ENCODE peak calls at places on chromosome 11, in six cellular contexts. O is endodermal cell, I is type B pancreatic cell, L is tibial nerve, K is cardiac fibroblast, Q is neural crest cell. H is an unnamed sample.

GRCh38 chr11:75287579-75287978 is 47.0 kb downstream of the TPBGL start:
- DNase-seq in I (no peak), K (no peak), Q (no peak), L (no peak), O (no peak), H (no peak)

GRCh38 chr11:117953029-117953671 is 23.9 kb upstream of the TMPRSS13 start:
- DNase-seq in O (peak), Q (no peak), K (no peak), I (no peak), L (no peak), H (no peak)

GRCh38 chr11:120929664-120930154 is 94.2 kb upstream of the TBCEL start:
- DNase-seq in O (peak), Q (peak), L (no peak), I (no peak), K (peak), H (no peak)

GRCh38 chr11:48122656-48123055 is 94.0 kb upstream of the OR4B1 start:
- DNase-seq in L (no peak), I (no peak), Q (no peak), K (no peak), O (peak), H (no peak)

GRCh38 chr11:118051611-118052461 is 25.0 kb upstream of the TMPRSS4 start:
- DNase-seq in K (no peak), I (peak), O (no peak), Q (no peak), L (no peak), H (no peak)

GRCh38 chr11:102279641-102280170 is 37.6 kb upstream of the BIRC3 start:
- DNase-seq in Q (no peak), L (no peak), O (no peak), K (peak), I (no peak), H (no peak)

GRCh38 chr11:118275184-118275583 is 11.1 kb upstream of the MPZL2 start:
- DNase-seq in O (no peak), I (no peak), L (no peak), K (peak), Q (no peak), H (no peak)

GRCh38 chr11:77547863-77548551 is 41.7 kb upstream of the AQP11 start:
- DNase-seq in Q (peak), O (peak), L (no peak), I (no peak), K (peak), H (no peak)

GRCh38 chr11:83157755-83158473 is 983 bp downstream of the PCF11 start:
- DNase-seq in O (peak), Q (peak), K (peak), L (peak), I (no peak), H (no peak)

GRCh38 chr11:65279713-65280459 is 18.1 kb downstream of the POLA2 start:
- DNase-seq in K (peak), L (no peak), I (no peak), Q (no peak), O (no peak), H (no peak)

GRCh38 chr11:67264260-67264659 is 2.0 kb upstream of the GRK2 start:
- DNase-seq in L (no peak), O (no peak), Q (no peak), I (no peak), K (no peak), H (no peak)

GRCh38 chr11:83069441-83070043 is 2.2 kb downstream of the RAB30 start:
- DNase-seq in K (no peak), I (no peak), L (no peak), O (no peak), Q (no peak), H (no peak)

GRCh38 chr11:134647066-134647746 is 235.2 kb upstream of the B3GAT1 start:
- DNase-seq in Q (no peak), K (no peak), O (peak), I (peak), L (no peak), H (no peak)

GRCh38 chr11:85827768-85828639 is 17.1 kb upstream of the SYTL2 start:
- DNase-seq in O (no peak), L (no peak), K (peak), I (no peak), Q (no peak), H (no peak)

GRCh38 chr11:67273260-67273990 is 7.2 kb downstream of the GRK2 start:
- DNase-seq in Q (no peak), O (no peak), L (peak), I (no peak), K (no peak), H (no peak)

DNA sequence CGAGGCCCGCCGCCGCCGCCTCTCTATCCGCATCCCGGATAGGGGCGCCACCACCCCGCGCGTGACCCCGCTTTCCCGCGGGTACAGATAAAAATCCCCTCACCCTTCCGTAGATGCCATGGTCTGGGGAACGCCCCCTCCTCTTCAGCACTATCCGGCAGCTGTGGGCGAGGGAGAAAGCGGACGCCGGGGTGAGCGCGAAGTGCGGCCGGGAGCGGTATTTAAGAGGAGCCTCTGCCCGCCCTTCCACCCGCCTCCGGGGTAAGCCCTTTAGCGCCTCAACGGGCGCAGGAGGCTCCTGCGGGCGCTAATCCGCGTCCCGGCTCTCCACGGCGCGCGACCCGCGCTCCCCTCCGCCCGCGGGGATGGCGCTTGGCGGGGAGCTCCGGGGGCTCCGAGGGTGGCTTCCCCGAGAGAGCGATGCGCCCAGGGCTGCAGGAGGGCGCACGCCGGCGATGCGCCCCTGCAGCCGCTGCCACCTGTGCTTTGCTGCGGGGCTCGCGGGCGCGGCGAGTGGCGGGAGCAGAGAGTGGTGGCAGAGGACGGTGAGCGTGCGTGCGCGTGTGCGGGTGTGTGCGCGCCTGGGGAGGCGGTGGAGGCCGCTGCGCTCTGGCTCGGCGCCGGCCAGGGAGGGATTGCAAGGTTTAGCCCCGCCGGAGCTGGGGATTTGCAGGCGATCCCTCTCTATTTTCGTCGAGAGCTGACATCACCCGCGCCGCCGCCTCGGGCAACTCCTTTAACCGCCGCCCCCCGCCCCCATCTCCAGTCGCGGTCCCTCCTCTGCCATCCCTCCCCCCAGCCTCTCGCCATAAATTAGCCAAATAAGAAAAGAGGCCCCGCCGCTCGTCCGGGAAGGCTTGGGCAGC is at the start of gene SLC1A2:
- DNase-seq in I (peak), Q (peak), O (peak), L (no peak), K (peak), H (no peak)
- TF ChIP-seq CTCF in I (peak), Q (no peak), O (peak), L (no peak), K (no peak), H (no peak)

GRCh38 chr11:788009-788640 is 1.8 kb downstream of the CEND1 start:
- DNase-seq in O (no peak), I (no peak), L (no peak), K (no peak), Q (no peak), H (no peak)
- TF ChIP-seq CTCF in O (peak), I (peak), L (no peak), K (no peak), Q (peak), H (no peak)

DNA sequence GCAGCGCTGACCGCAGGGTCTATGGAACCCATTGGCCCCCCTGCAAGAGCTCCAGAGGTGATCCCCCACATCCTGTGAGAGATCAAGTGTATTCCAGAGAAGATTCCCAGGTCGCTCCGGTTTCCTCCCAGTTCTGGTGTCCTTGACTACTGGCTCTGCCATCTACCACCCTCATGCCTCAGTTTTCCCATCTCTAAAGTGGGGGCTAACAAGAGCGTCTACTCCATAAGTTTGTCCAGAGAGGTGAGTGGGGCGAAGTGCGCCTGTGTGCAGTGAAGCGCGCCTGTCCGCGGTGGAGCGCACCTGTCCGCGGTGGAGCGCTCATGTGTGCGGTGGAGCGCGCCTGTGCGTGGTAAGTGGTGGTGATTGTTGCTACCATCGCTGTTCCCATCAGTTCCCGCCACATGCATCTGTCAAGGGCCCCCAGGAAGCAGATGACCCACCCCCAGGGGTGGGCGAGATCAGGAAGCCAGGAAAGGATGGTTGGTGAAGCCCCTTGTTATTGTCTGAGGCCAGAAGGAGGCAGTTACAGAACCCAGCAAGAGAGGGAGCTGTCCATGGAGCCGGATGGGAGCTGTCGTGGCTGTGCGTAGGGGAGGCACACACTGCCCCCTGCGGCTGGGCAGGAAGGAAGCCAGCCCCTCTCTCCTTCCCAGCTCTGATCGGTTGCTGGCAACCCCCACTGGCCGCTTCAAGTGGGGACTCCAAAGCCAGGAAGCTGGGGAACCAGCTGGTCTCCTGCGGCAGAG is 73.2 kb upstream of the FGF3 start:
- DNase-seq in K (no peak), I (no peak), L (no peak), Q (no peak), O (peak), H (no peak)
- TF ChIP-seq CTCF in K (no peak), I (peak), L (no peak), Q (peak), O (peak), H (no peak)

DNA sequence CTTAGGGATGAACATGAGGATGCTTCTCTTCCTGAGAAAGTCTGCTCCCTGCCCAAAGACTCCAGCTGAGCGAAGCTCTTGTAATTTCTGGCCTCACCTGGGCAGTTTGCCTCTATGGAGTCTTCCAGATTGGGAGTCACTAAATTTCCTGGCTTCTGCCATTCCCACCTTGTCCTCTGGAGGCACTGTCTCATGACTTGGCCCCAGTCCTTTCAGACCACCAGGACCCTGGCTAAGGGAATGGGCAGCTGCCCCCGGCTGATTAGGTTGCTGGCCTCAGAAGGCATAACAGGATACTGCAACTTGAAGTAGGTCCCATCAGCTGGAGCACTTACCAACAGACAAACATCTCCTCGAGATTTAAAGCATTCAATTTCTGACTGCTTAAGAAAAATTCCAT is 128.1 kb upstream of the SPON1 start:
- DNase-seq in L (no peak), I (no peak), K (no peak), Q (peak), O (peak), H (no peak)
- TF ChIP-seq CTCF in L (no peak), I (peak), K (peak), Q (peak), O (peak), H (no peak)